ENCODE peak calls at places on chromosomes 16 and 17, in nine cellular contexts. T is astrocyte, C is AG10803, A is heart right ventricle, Z is neural progenitor cell, G is upper lobe of left lung, M is GM12865, N is left lung, F is choroid plexus epithelial cell. K is an unnamed sample.

GRCh38 chr16:17258848-17259713 is 211.7 kb downstream of the XYLT1 start:
- DNase-seq in A (no peak), Z (no peak), N (peak), F (no peak), C (no peak), M (peak), T (no peak), G (peak), K (no peak)

GRCh38 chr16:69286941-69287713 is 24.0 kb upstream of the VPS4A start:
- DNase-seq in Z (peak), F (peak), A (peak), M (peak), T (peak), C (peak), N (peak), G (peak), K (peak)

GRCh38 chr16:2486645-2487516 is 12.0 kb downstream of the TBC1D24 start:
- DNase-seq in A (no peak), M (peak), Z (peak), T (no peak), N (peak), F (peak), C (no peak), G (peak), K (no peak)

GRCh38 chr17:68972119-68972704 is 17.0 kb upstream of the ABCA8 start:
- DNase-seq in G (no peak), Z (peak), N (no peak), M (peak), A (no peak), C (peak), T (no peak), F (peak), K (no peak)

GRCh38 chr16:4511441-4512082 is 27.0 kb downstream of the CDIP1 start:
- DNase-seq in T (no peak), C (peak), M (peak), N (no peak), G (no peak), Z (peak), F (peak), A (peak), K (no peak)

GRCh38 chr16:64983983-64984382 is 137.9 kb downstream of the CDH11 start:
- DNase-seq in Z (peak), N (no peak), A (peak), T (peak), F (peak), G (no peak), M (peak), C (peak), K (no peak)

GRCh38 chr17:50948711-50949110 is 82.6 kb upstream of the TOB1 start:
- DNase-seq in T (no peak), F (no peak), N (no peak), C (no peak), A (no peak), G (no peak), M (no peak), Z (no peak), K (no peak)

GRCh38 chr16:84144859-84145639 is at the start of the genes DNAAF1 and HSDL1:
- DNase-seq in C (peak), T (peak), G (peak), M (peak), N (peak), A (peak), Z (peak), F (peak), K (peak)

GRCh38 chr17:72702136-72702735 is 390.3 kb downstream of the SLC39A11 start:
- DNase-seq in F (no peak), T (peak), N (no peak), G (no peak), Z (no peak), C (peak), A (no peak), M (no peak), K (no peak)

GRCh38 chr16:24253192-24253591 is 2.9 kb upstream of the CACNG3 start:
- DNase-seq in F (peak), M (peak), G (peak), C (peak), A (peak), N (no peak), T (no peak), Z (peak), K (peak)

GRCh38 chr16:89951509-89951908 is 3.0 kb downstream of the DEF8 start:
- DNase-seq in Z (no peak), M (no peak), G (no peak), T (no peak), N (no peak), F (no peak), A (no peak), C (no peak), K (no peak)

GRCh38 chr17:52681486-52681885 is 523.0 kb upstream of the CA10 start:
- DNase-seq in F (no peak), T (no peak), M (no peak), Z (no peak), A (no peak), G (no peak), C (no peak), N (no peak), K (no peak)

GRCh38 chr17:47095268-47095667 is 93.8 kb downstream of the CDC27 start:
- DNase-seq in Z (no peak), N (no peak), G (no peak), F (no peak), C (no peak), A (no peak), T (peak), M (no peak), K (no peak)

GRCh38 chr17:62637809-62638208 is 10.3 kb downstream of the MRC2 start:
- DNase-seq in G (no peak), C (no peak), T (no peak), A (no peak), F (no peak), M (no peak), Z (peak), N (no peak), K (no peak)

GRCh38 chr17:50546701-50547034 is 306 bp upstream of the SPATA20 start:
- DNase-seq in C (no peak), A (no peak), M (no peak), T (no peak), N (no peak), F (no peak), Z (no peak), G (no peak), K (no peak)

GRCh38 chr17:57284984-57285646 is 28.8 kb downstream of the MSI2 start:
- DNase-seq in Z (peak), M (peak), C (no peak), A (no peak), N (no peak), T (peak), G (no peak), F (peak), K (no peak)

GRCh38 chr16:28326881-28327610 is 34.7 kb downstream of the SBK1 start:
- DNase-seq in F (peak), Z (peak), T (peak), N (no peak), A (peak), M (peak), C (peak), G (peak), K (no peak)

GRCh38 chr16:80993293-80993691 is 13.4 kb downstream of the CMC2 start:
- DNase-seq in M (no peak), F (peak), A (no peak), C (peak), T (peak), G (no peak), N (no peak), Z (no peak), K (no peak)

GRCh38 chr17:57861737-57862409 is 12.0 kb upstream of the MRPS23 start:
- DNase-seq in G (peak), F (no peak), N (peak), T (no peak), Z (peak), A (peak), M (no peak), C (peak), K (no peak)

GRCh38 chr17:72527819-72528218 is 407.0 kb downstream of the SOX9 start:
- DNase-seq in T (no peak), A (no peak), C (no peak), G (no peak), N (no peak), Z (no peak), M (no peak), F (no peak), K (no peak)

GRCh38 chr17:40329981-40330794 is 21.2 kb downstream of the RARA start:
- DNase-seq in N (peak), M (no peak), F (no peak), G (peak), T (no peak), C (no peak), Z (no peak), A (peak), K (peak)

GRCh38 chr17:32596666-32597065 is 109.9 kb downstream of the CDK5R1 start:
- DNase-seq in M (peak), G (no peak), A (no peak), N (no peak), Z (no peak), F (peak), T (no peak), C (no peak), K (no peak)

GRCh38 chr17:72421128-72422092 is 300.6 kb downstream of the SOX9 start:
- DNase-seq in A (no peak), F (peak), C (peak), T (peak), M (peak), Z (no peak), G (peak), N (peak), K (no peak)

GRCh38 chr16:15573274-15573895 is 69.6 kb downstream of the MARF1 start:
- DNase-seq in M (no peak), F (no peak), C (no peak), G (no peak), T (no peak), Z (no peak), N (no peak), A (no peak), K (no peak)

GRCh38 chr16:89325861-89326471 is 108.5 kb downstream of the ZNF778 start:
- DNase-seq in F (peak), A (peak), N (peak), T (peak), Z (no peak), M (peak), C (peak), G (peak), K (no peak)

GRCh38 chr17:75601057-75601987 is 13.7 kb downstream of the MYO15B start:
- DNase-seq in G (peak), M (peak), A (no peak), C (peak), Z (peak), F (peak), N (no peak), T (no peak), K (no peak)

GRCh38 chr16:71230122-71230845 is at the start of gene HYDIN:
- DNase-seq in T (peak), A (no peak), N (peak), F (peak), G (peak), C (peak), Z (peak), M (no peak), K (peak)

GRCh38 chr16:799948-800833 is at the start of gene GNG13:
- DNase-seq in T (no peak), M (no peak), Z (peak), A (no peak), C (no peak), G (no peak), N (no peak), F (no peak), K (no peak)

GRCh38 chr17:74782571-74782970 is 6.4 kb upstream of the NAT9 start:
- DNase-seq in N (no peak), C (no peak), T (no peak), F (no peak), G (no peak), A (no peak), Z (no peak), M (no peak), K (no peak)

GRCh38 chr16:56608043-56608875 is at the start of gene MT2A:
- DNase-seq in A (peak), F (peak), N (peak), M (peak), Z (peak), T (peak), G (peak), C (peak), K (peak)

GRCh38 chr17:10737168-10737622 is 7.4 kb upstream of the TMEM220 start:
- DNase-seq in Z (peak), C (peak), M (peak), A (peak), N (peak), G (peak), F (peak), T (peak), K (no peak)

GRCh38 chr16:57589374-57589773 is 39.1 kb upstream of the ADGRG1 start:
- DNase-seq in M (no peak), F (no peak), G (no peak), N (peak), T (no peak), C (no peak), Z (no peak), A (no peak), K (no peak)

GRCh38 chr17:48753794-48754499 is 25.4 kb upstream of the HOXB13 start:
- DNase-seq in C (peak), G (no peak), F (no peak), Z (no peak), A (no peak), T (no peak), M (no peak), N (no peak), K (no peak)

GRCh38 chr17:39627170-39627716 is 491 bp downstream of the PPP1R1B start:
- DNase-seq in G (no peak), T (no peak), A (no peak), N (no peak), M (no peak), F (no peak), Z (peak), C (no peak), K (no peak)

GRCh38 chr17:45394913-45395568 is 37.6 kb downstream of the ARHGAP27 start:
- DNase-seq in G (no peak), Z (peak), F (peak), M (peak), C (peak), A (peak), N (no peak), T (peak), K (peak)

GRCh38 chr16:14364112-14364385 is 266.0 kb downstream of the PARN start:
- DNase-seq in T (no peak), M (no peak), F (no peak), Z (no peak), C (no peak), N (no peak), G (no peak), A (no peak), K (no peak)

GRCh38 chr16:14360326-14361037 is 269.6 kb downstream of the PARN start:
- DNase-seq in A (no peak), C (no peak), Z (no peak), T (no peak), N (no peak), F (no peak), M (no peak), G (no peak), K (no peak)

GRCh38 chr16:14364386-14365199 is 265.5 kb downstream of the PARN start:
- DNase-seq in F (peak), M (no peak), N (peak), A (no peak), Z (peak), T (peak), C (peak), G (peak), K (no peak)

GRCh38 chr16:14365200-14365851 is 264.7 kb downstream of the PARN start:
- DNase-seq in A (no peak), F (no peak), M (no peak), C (peak), Z (no peak), N (no peak), G (no peak), T (peak), K (no peak)

DNA sequence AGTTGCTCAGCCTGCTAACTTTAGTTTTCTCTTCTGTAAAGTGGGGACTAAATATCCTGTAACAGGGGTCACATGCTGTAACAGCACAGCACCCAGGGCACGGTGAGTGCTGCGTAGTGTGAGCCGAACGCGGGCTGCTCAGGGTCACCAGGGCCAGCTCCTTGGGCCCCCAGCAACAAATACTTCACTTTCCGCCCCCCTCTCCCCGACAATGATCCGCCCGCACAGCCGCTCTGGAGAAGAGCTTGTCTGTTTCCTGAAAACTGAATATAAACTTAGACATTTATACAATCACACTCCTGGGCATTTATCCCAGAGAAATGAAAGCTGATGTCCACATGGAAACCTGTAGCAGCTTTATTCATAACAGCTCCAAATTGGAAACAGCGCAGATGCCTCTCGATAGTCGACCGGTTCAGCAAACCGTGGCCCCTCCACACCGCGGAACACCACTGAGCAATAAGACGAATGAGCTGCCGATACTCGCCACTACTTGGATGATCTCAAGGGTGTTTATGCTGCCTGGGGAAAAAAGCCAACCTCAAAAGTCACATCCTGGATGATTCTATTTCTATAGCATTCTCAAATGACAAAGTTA is 267.2 kb downstream of the PARN start:
- DNase-seq in T (peak), F (peak), N (no peak), G (no peak), C (peak), Z (no peak), M (no peak), A (no peak), K (no peak)
- H3K4me3 ChIP-seq in T (peak), F (peak), N (no peak), G (no peak), C (peak), Z (no peak), M (no peak), A (no peak), K (no peak)

GRCh38 chr17:82231312-82231561 is 2.4 kb downstream of the SLC16A3 start:
- DNase-seq in C (no peak), T (no peak), M (no peak), A (no peak), Z (no peak), G (no peak), F (no peak), N (no peak), K (no peak)

GRCh38 chr17:82232322-82232785 is 3.5 kb downstream of the SLC16A3 start:
- DNase-seq in T (no peak), F (no peak), N (no peak), C (no peak), M (no peak), G (no peak), A (no peak), Z (no peak), K (no peak)

GRCh38 chr17:82231562-82232321 is 2.9 kb downstream of the SLC16A3 start:
- DNase-seq in N (peak), M (no peak), F (peak), Z (peak), C (peak), G (peak), A (peak), T (no peak), K (no peak)

GRCh38 chr17:82229686-82230626 is 1.1 kb downstream of the SLC16A3 start:
- DNase-seq in G (no peak), Z (peak), M (no peak), C (no peak), A (no peak), T (no peak), N (no peak), F (no peak), K (no peak)

DNA sequence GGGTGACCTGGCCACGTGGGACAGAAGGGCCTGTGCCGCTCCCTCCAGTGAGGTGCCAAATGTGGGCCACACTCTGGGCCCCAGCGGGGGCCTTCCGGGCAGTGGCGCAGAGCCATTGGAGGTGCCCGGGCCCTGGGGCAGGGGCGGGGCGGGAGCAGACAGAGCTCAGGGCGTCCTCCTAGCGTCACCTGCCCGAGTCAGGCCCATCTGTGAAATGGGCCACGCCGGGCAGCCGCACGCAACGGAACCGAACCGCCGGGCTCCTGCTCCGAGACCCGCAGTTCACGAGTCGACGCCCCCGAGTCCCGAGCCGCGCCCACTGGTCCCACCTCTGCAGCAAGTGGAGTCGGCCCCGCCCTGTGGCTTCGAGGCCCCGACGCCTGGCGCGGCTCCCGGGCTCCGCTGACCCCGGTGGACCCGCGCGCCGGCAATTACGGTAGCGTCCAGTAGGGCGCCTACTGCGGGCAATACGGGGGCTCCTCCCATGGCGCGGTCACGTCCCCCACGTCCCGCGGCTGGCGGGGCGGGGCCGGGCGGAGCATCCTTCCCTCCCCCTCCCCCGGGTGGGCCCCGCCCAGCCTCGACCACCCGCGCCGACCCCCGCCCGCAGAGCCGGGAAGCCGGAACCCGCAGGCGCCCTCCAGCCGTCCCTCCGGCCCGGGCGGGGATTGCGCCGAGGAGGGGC is 1.9 kb downstream of the SLC16A3 start:
- DNase-seq in F (peak), G (peak), T (peak), A (peak), M (peak), Z (peak), C (peak), N (peak), K (no peak)
- TF ChIP-seq CTCF in F (peak), G (peak), T (peak), A (peak), M (peak), Z (peak), C (peak), N (peak), K (no peak)

GRCh38 chr17:1648582-1649115 is 1.0 kb downstream of the RILP start:
- DNase-seq in F (peak), T (peak), C (peak), Z (peak), M (peak), A (peak), G (peak), N (peak), K (peak)
- H3K4me3 ChIP-seq in F (peak), T (peak), C (peak), Z (peak), M (peak), A (peak), G (peak), N (peak), K (peak)

GRCh38 chr17:38569701-38570512 is 35.8 kb downstream of the SRCIN1 start:
- DNase-seq in T (no peak), M (no peak), Z (no peak), C (no peak), G (no peak), A (no peak), F (no peak), N (no peak), K (no peak)

GRCh38 chr17:38574712-38575111 is 31.0 kb downstream of the SRCIN1 start:
- DNase-seq in M (no peak), C (no peak), A (no peak), G (no peak), F (no peak), N (no peak), Z (no peak), T (no peak), K (no peak)

GRCh38 chr17:38572292-38572664 is 33.5 kb downstream of the SRCIN1 start:
- DNase-seq in Z (peak), A (no peak), T (no peak), F (no peak), N (no peak), G (no peak), M (no peak), C (no peak), K (no peak)

GRCh38 chr17:38571833-38572274 is 33.9 kb downstream of the SRCIN1 start:
- DNase-seq in N (no peak), F (no peak), A (no peak), G (no peak), Z (peak), M (no peak), C (no peak), T (no peak), K (no peak)

GRCh38 chr17:38572665-38573365 is 32.9 kb downstream of the SRCIN1 start:
- DNase-seq in F (no peak), N (no peak), C (no peak), M (no peak), Z (peak), G (no peak), T (no peak), A (no peak), K (no peak)
- TF ChIP-seq CTCF in F (no peak), N (no peak), C (no peak), M (no peak), Z (peak), G (no peak), T (no peak), A (no peak), K (no peak)

DNA sequence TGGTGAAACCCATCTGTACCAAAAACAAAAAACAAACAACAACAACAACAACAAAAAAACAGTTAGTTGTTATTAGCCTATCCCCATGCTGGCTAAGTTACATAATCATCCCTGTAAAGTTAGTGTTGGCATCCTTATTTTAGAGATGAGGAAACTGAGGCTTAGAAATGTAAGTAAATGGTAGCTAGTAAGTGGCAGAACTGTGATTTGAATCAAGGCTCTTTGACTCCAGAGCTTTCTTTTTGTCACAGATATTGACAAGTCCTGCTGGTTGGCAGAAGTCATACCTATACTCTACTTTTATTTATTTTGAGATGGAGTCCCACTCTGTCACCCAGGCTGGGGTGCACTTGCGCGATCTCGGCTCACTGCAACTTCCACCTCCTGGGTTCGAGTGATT is 42.1 kb downstream of the PRKCA start:
- DNase-seq in G (no peak), T (no peak), C (no peak), A (no peak), M (no peak), F (no peak), Z (no peak), N (no peak), K (no peak)
- H3K4me3 ChIP-seq in G (no peak), T (no peak), C (no peak), A (no peak), M (no peak), F (no peak), Z (no peak), N (no peak), K (no peak)

K was measured in LNCaP clone FGC.